ENCODE peak calls at places on chromosomes 2 and 18, in eight cellular contexts. X is omental fat pad, A is dorsolateral prefrontal cortex, N is stomach, G is neural progenitor cell, P is GM13976, Q is lower leg skin, B is fibroblast of mammary gland. Y is an unnamed sample.

GRCh38 chr2:171271380-171271779 is 110.7 kb upstream of the TLK1 start:
- DNase-seq in B (no peak), P (no peak), X (no peak), Q (no peak), G (no peak), N (no peak), A (no peak), Y (no peak)

GRCh38 chr2:62309465-62310091 is 113.7 kb downstream of the B3GNT2 start:
- DNase-seq in G (no peak), Q (no peak), B (no peak), A (no peak), X (no peak), P (peak; percentile 75), N (no peak), Y (peak; percentile 24)

GRCh38 chr2:37550197-37550596 is 121.2 kb downstream of the CDC42EP3 start:
- DNase-seq in Q (no peak), P (no peak), N (no peak), G (no peak), B (no peak), X (no peak), A (no peak), Y (no peak)

GRCh38 chr2:221461911-221462310 is 110.2 kb downstream of the EPHA4 start:
- DNase-seq in Q (no peak), G (no peak), A (no peak), X (no peak), N (no peak), P (no peak), B (no peak), Y (no peak)

GRCh38 chr2:239561448-239562001 is 160.7 kb upstream of the HDAC4 start:
- DNase-seq in X (no peak), B (peak; percentile 85), N (no peak), Q (peak; percentile 53), G (no peak), P (no peak), A (no peak), Y (no peak)

GRCh38 chr2:43491070-43491639 is 104.7 kb downstream of the THADA start:
- DNase-seq in A (no peak), G (no peak), N (no peak), B (peak; percentile 67), P (no peak), Q (no peak), X (no peak), Y (no peak)

GRCh38 chr2:135299165-135299564 is 231.9 kb downstream of the ZRANB3 start:
- DNase-seq in Q (no peak), B (no peak), P (no peak), A (no peak), G (no peak), N (no peak), X (no peak), Y (no peak)

GRCh38 chr2:55029098-55029497 is 21.2 kb downstream of the RTN4 start:
- DNase-seq in X (no peak), G (no peak), Q (no peak), P (no peak), A (no peak), B (no peak), N (no peak), Y (no peak)

GRCh38 chr18:39742015-39742466 is 2176.4 kb upstream of the CELF4 start:
- DNase-seq in P (no peak), N (no peak), A (no peak), Q (no peak), X (no peak), G (no peak), B (no peak), Y (no peak)

GRCh38 chr2:4415810-4416413 is 712.5 kb downstream of the DCDC2C start:
- DNase-seq in X (no peak), Q (no peak), B (no peak), N (no peak), P (no peak), A (no peak), G (no peak), Y (no peak)

GRCh38 chr2:4424153-4424552 is 720.8 kb downstream of the DCDC2C start:
- DNase-seq in B (no peak), N (no peak), P (no peak), G (no peak), A (no peak), X (no peak), Q (no peak), Y (no peak)

GRCh38 chr2:4420032-4420431 is 716.7 kb downstream of the DCDC2C start:
- DNase-seq in Q (no peak), P (no peak), X (no peak), N (no peak), A (no peak), G (peak; percentile 16), B (no peak), Y (no peak)
- TF ChIP-seq CTCF in Q (no peak), P (no peak), X (no peak), N (no peak), A (no peak), G (peak; percentile 27), B (no peak), Y (no peak)

GRCh38 chr2:102112271-102112670 is 30.3 kb upstream of the IL1R1 start:
- DNase-seq in A (no peak), P (no peak), Q (no peak), G (no peak), X (no peak), B (no peak), N (no peak), Y (no peak)

GRCh38 chr2:102110596-102111334 is 31.8 kb upstream of the IL1R1 start:
- DNase-seq in P (no peak), N (no peak), A (no peak), Q (no peak), G (no peak), X (no peak), B (no peak), Y (no peak)

GRCh38 chr2:102109016-102109415 is 33.5 kb upstream of the IL1R1 start:
- DNase-seq in P (no peak), X (no peak), N (no peak), Q (no peak), A (no peak), G (no peak), B (peak; percentile 45), Y (no peak)

GRCh38 chr2:102111823-102112222 is 30.7 kb upstream of the IL1R1 start:
- DNase-seq in P (no peak), A (no peak), X (no peak), N (no peak), G (peak; percentile 49), B (no peak), Q (no peak), Y (no peak)

DNA sequence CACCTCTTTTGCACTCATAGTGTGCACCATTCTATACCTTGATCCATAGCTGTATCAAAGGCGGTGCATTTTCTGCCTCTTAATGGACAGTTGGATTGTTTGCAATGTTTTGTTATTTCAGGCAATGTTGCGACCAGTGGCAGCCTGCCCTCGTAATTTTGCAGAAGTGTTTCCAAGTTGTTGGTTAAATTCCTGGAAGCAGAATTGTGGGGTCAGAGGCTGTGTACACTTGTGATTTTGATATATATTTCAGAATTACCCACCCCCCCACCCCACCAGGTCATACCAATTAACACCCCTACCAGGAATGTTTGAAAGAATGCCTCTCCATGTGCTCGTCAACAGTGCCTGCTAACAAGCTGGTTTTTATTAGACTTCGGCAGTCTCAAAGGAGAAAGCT is 32.4 kb upstream of the IL1R1 start:
- DNase-seq in X (no peak), G (no peak), Q (no peak), N (no peak), A (no peak), P (no peak), B (no peak), Y (no peak)
- TF ChIP-seq CTCF in X (no peak), G (no peak), Q (no peak), N (no peak), A (no peak), P (no peak), B (no peak), Y (no peak)

GRCh38 chr2:44970846-44971450 is 29.4 kb downstream of the SIX3 start:
- DNase-seq in N (no peak), X (no peak), B (peak; percentile 91), P (no peak), G (no peak), Q (no peak), A (no peak), Y (no peak)

GRCh38 chr2:44975571-44976450 is 33.4 kb downstream of the SIX2 start:
- DNase-seq in G (peak; percentile 46), B (no peak), X (no peak), P (no peak), A (no peak), N (no peak), Q (no peak), Y (no peak)

GRCh38 chr2:44969936-44970335 is 28.4 kb downstream of the SIX3 start:
- DNase-seq in G (no peak), X (no peak), N (no peak), A (no peak), B (no peak), P (no peak), Q (no peak), Y (no peak)

GRCh38 chr2:44972771-44973535 is 31.5 kb downstream of the SIX3 start:
- DNase-seq in G (peak; percentile 76), X (no peak), B (no peak), P (no peak), N (no peak), A (no peak), Q (no peak), Y (no peak)

GRCh38 chr2:44974064-44974715 is 32.7 kb downstream of the SIX3 start:
- DNase-seq in Q (no peak), N (no peak), B (peak; percentile 81), X (no peak), A (no peak), P (peak; percentile 27), G (peak; percentile 93), Y (peak; percentile 60)
- TF ChIP-seq CTCF in Q (no peak), N (no peak), B (peak; percentile 87), X (no peak), A (no peak), P (peak; percentile 31), G (peak; percentile 84), Y (peak; percentile 55)

GRCh38 chr2:48253301-48253700 is 276.7 kb upstream of the STON1 start:
- DNase-seq in G (no peak), N (no peak), A (no peak), X (no peak), B (no peak), P (no peak), Q (no peak), Y (no peak)

GRCh38 chr2:48257456-48257855 is 272.5 kb upstream of the STON1 start:
- DNase-seq in A (no peak), Q (no peak), P (no peak), X (no peak), N (no peak), B (no peak), G (no peak), Y (no peak)

GRCh38 chr2:48259811-48260210 is 270.1 kb upstream of the STON1 start:
- DNase-seq in Q (no peak), N (no peak), G (no peak), P (no peak), X (no peak), A (no peak), B (no peak), Y (no peak)

GRCh38 chr2:48254839-48255238 is 275.1 kb upstream of the STON1 start:
- DNase-seq in Q (no peak), X (no peak), B (no peak), P (no peak), G (no peak), N (no peak), A (no peak), Y (no peak)

DNA sequence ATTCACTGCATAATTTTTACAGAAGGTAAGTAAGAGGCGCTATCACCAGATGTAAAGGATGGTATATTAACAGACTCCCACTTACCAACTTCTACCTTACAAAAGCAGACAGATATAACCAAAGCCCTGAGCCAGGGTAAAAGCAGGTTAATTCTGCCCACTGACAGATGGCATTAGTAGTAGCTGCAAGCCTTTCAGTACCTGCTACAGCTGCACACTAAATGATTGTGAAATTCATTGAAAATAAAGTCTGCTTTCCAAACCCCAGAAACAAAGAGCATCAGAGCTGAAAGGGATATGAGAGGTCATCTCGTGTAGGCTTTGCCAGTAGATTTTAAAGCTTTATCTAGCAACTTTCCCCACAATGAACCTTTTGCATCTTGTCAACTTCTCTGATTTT is 271.2 kb upstream of the STON1 start:
- DNase-seq in X (no peak), B (no peak), G (no peak), P (no peak), Q (no peak), N (no peak), A (no peak), Y (no peak)
- TF ChIP-seq CTCF in X (no peak), B (no peak), G (no peak), P (no peak), Q (no peak), N (no peak), A (no peak), Y (no peak)